ENCODE peak calls at places on chromosome 4, in nine cellular contexts. O is activated CD4-positive, alpha-beta T cell treated with anti-CD3 and anti-CD28 coated beads for 36 hours; B is iris pigment epithelial cell; Q is NB4; N is lower leg skin; P is AML-193; Z is A549; Y is stimulated activated naive CD8-positive, alpha-beta T cell treated with anti-CD3 and anti-CD28 coated beads, Interleukin-15, Interleukin-2, amounts not matched to agents 100 U/mL and 50 U/mL, for 24 hours; E is neural crest cell. S is an unnamed sample.

GRCh38 chr4:129561886-129562285 is 465.9 kb downstream of the C4orf33 start:
- DNase-seq in O (no peak), B (peak), Q (no peak), N (no peak), P (no peak), Z (no peak), Y (no peak), E (no peak), S (no peak)

GRCh38 chr4:123826896-123827295 is 430.3 kb downstream of the SPRY1 start:
- DNase-seq in O (no peak), B (peak), Q (no peak), N (no peak), P (no peak), Z (no peak), Y (no peak), E (no peak), S (no peak)

GRCh38 chr4:168162604-168163003 is 70.3 kb downstream of the ANXA10 start:
- DNase-seq in O (no peak), B (peak), Q (no peak), N (no peak), P (no peak), Z (no peak), Y (no peak), E (no peak), S (no peak)

GRCh38 chr4:16418814-16419213 is 192.5 kb upstream of the TAPT1 start:
- DNase-seq in O (no peak), B (peak), Q (no peak), N (no peak), P (no peak), Z (peak), Y (no peak), E (no peak), S (no peak)

GRCh38 chr4:19254476-19254875 is 997.2 kb upstream of the SLIT2 start:
- DNase-seq in O (no peak), B (peak), Q (no peak), N (no peak), P (no peak), Z (no peak), Y (no peak), E (no peak), S (no peak)

GRCh38 chr4:155039162-155039561 is 169.3 kb upstream of the NPY2R start:
- DNase-seq in O (no peak), B (no peak), Q (no peak), N (no peak), P (no peak), Z (no peak), Y (no peak), E (no peak), S (no peak)

GRCh38 chr4:184804621-184805020 is 21.1 kb downstream of the ACSL1 start:
- DNase-seq in O (no peak), B (no peak), Q (no peak), N (no peak), P (no peak), Z (no peak), Y (no peak), E (no peak), S (no peak)

GRCh38 chr4:107825072-107825789 is 499 bp downstream of the SGMS2 start:
- DNase-seq in O (peak), B (peak), Q (no peak), N (no peak), P (no peak), Z (peak), Y (no peak), E (peak), S (no peak)

GRCh38 chr4:76738081-76738931 is 159.6 kb downstream of the SOWAHB start:
- DNase-seq in O (peak), B (peak), Q (no peak), N (no peak), P (no peak), Z (no peak), Y (peak), E (no peak), S (no peak)

GRCh38 chr4:155011163-155011825 is 197.1 kb upstream of the NPY2R start:
- DNase-seq in O (no peak), B (no peak), Q (no peak), N (no peak), P (no peak), Z (no peak), Y (no peak), E (no peak), S (no peak)

GRCh38 chr4:100348472-100348871 is 158.2 kb upstream of the DDIT4L start:
- DNase-seq in O (peak), B (peak), Q (peak), N (no peak), P (no peak), Z (peak), Y (no peak), E (no peak), S (no peak)

GRCh38 chr4:122341906-122342305 is 36.9 kb upstream of the ADAD1 start:
- DNase-seq in O (no peak), B (peak), Q (peak), N (no peak), P (no peak), Z (peak), Y (no peak), E (no peak), S (no peak)

GRCh38 chr4:184363258-184363657 is 111.1 kb downstream of the IRF2 start:
- DNase-seq in O (no peak), B (no peak), Q (no peak), N (no peak), P (no peak), Z (no peak), Y (no peak), E (no peak), S (no peak)

GRCh38 chr4:10273030-10273429 is 156.4 kb upstream of the WDR1 start:
- DNase-seq in O (no peak), B (no peak), Q (no peak), N (no peak), P (no peak), Z (no peak), Y (no peak), E (no peak), S (peak)

GRCh38 chr4:87947381-87948160 is 27.9 kb upstream of the SPP1 start:
- DNase-seq in O (no peak), B (no peak), Q (no peak), N (no peak), P (no peak), Z (no peak), Y (no peak), E (no peak), S (no peak)

GRCh38 chr4:126470862-126471261 is 1156.1 kb downstream of the FAT4 start:
- DNase-seq in O (no peak), B (peak), Q (peak), N (no peak), P (no peak), Z (no peak), Y (no peak), E (no peak), S (no peak)

GRCh38 chr4:157291071-157291470 is 70.5 kb downstream of the GRIA2 start:
- DNase-seq in O (no peak), B (no peak), Q (no peak), N (no peak), P (no peak), Z (no peak), Y (no peak), E (no peak), S (no peak)

GRCh38 chr4:11354531-11354930 is 74.2 kb downstream of the HS3ST1 start:
- DNase-seq in O (no peak), B (no peak), Q (no peak), N (no peak), P (no peak), Z (no peak), Y (no peak), E (no peak), S (no peak)

GRCh38 chr4:147777456-147778091 is 45.7 kb downstream of the ARHGAP10 start:
- DNase-seq in O (no peak), B (peak), Q (no peak), N (no peak), P (no peak), Z (peak), Y (no peak), E (no peak), S (no peak)

GRCh38 chr4:4704267-4704666 is 155.2 kb upstream of the MSX1 start:
- DNase-seq in O (no peak), B (peak), Q (peak), N (peak), P (peak), Z (no peak), Y (no peak), E (no peak), S (no peak)

GRCh38 chr4:146643812-146644401 is 5.2 kb downstream of the POU4F2 start:
- DNase-seq in O (no peak), B (no peak), Q (peak), N (no peak), P (no peak), Z (no peak), Y (no peak), E (no peak), S (peak)

GRCh38 chr4:4781936-4782754 is 77.3 kb upstream of the MSX1 start:
- DNase-seq in O (no peak), B (peak), Q (no peak), N (no peak), P (no peak), Z (no peak), Y (no peak), E (no peak), S (no peak)

GRCh38 chr4:150117629-150118028 is 39.4 kb downstream of the DCLK2 start:
- DNase-seq in O (no peak), B (no peak), Q (no peak), N (no peak), P (no peak), Z (no peak), Y (no peak), E (no peak), S (no peak)

GRCh38 chr4:130808492-130808891 is 1712.5 kb downstream of the C4orf33 start:
- DNase-seq in O (no peak), B (peak), Q (peak), N (no peak), P (no peak), Z (peak), Y (no peak), E (no peak), S (peak)

GRCh38 chr4:94534401-94535312 is 82.9 kb downstream of the PDLIM5 start:
- DNase-seq in O (no peak), B (no peak), Q (peak), N (no peak), P (peak), Z (no peak), Y (no peak), E (no peak), S (peak)

GRCh38 chr4:963276-964225 is 9.8 kb downstream of the DGKQ start:
- DNase-seq in O (no peak), B (no peak), Q (no peak), N (no peak), P (no peak), Z (no peak), Y (no peak), E (no peak), S (no peak)